ENCODE peak calls at places on chromosomes 11 and 22, in five cellular contexts. M is A549, S is K562, B is GM12878, U is IMR-90. I is an unnamed sample.
A peak's percentile ranks its signal among the peaks of the same experiment; 100 is the strongest.

GRCh38 chr11:44988981-44989635 is 38.4 kb upstream of the TP53I11 start:
- DNase-seq in M (no peak), S (no peak), B (no peak), U (no peak), I (no peak)

GRCh38 chr11:433641-434040 is 8.2 kb downstream of the ANO9 start:
- DNase-seq in M (no peak), S (no peak), B (no peak), U (no peak), I (peak; percentile 28)

GRCh38 chr11:107232451-107232850 is 214.2 kb upstream of the GUCY1A2 start:
- DNase-seq in M (no peak), S (no peak), B (no peak), U (no peak), I (no peak)

GRCh38 chr22:36765943-36766450 is 9.9 kb downstream of the IFT27 start:
- DNase-seq in M (no peak), S (no peak), B (no peak), U (peak; percentile 59), I (no peak)

GRCh38 chr11:40140560-40140959 is 1318.9 kb downstream of the LRRC4C start:
- DNase-seq in M (no peak), S (no peak), B (no peak), U (no peak), I (no peak)

GRCh38 chr22:42214625-42215415 is 55.6 kb downstream of the TCF20 start:
- DNase-seq in M (no peak), S (no peak), B (no peak), U (no peak), I (no peak)

GRCh38 chr11:87463486-87464102 is 425.9 kb downstream of the TMEM135 start:
- DNase-seq in M (peak; percentile 51), S (peak; percentile 32), B (no peak), U (peak; percentile 36), I (peak; percentile 5)

GRCh38 chr22:37077802-37078448 is 26.4 kb downstream of the KCTD17 start:
- DNase-seq in M (peak; percentile 42), S (peak; percentile 82), B (no peak), U (peak; percentile 37), I (peak; percentile 94)

GRCh38 chr11:85955531-85955930 is 100.3 kb downstream of the CCDC83 start:
- DNase-seq in M (no peak), S (no peak), B (no peak), U (peak; percentile 78), I (no peak)

GRCh38 chr11:32751381-32751780 is 43.1 kb downstream of the CCDC73 start:
- DNase-seq in M (no peak), S (no peak), B (no peak), U (no peak), I (no peak)

GRCh38 chr11:38305682-38306081 is 1707.6 kb upstream of the RAG2 start:
- DNase-seq in M (no peak), S (no peak), B (no peak), U (no peak), I (no peak)

GRCh38 chr22:36330655-36331305 is 57.0 kb downstream of the MYH9 start:
- DNase-seq in M (no peak), S (no peak), B (no peak), U (peak; percentile 63), I (no peak)

GRCh38 chr22:49825436-49825835 is 2.2 kb downstream of the BRD1 start:
- DNase-seq in M (no peak), S (no peak), B (no peak), U (peak; percentile 66), I (no peak)

GRCh38 chr22:23784215-23784732 is 2.5 kb upstream of the SMARCB1 start:
- DNase-seq in M (no peak), S (no peak), B (no peak), U (peak; percentile 41), I (no peak)

GRCh38 chr11:1157645-1158591 is at the start of gene MUC5AC:
- DNase-seq in M (peak; percentile 51), S (no peak), B (no peak), U (no peak), I (peak; percentile 30)

GRCh38 chr22:48340191-48340590 is 1487.5 kb downstream of the BRD1 start:
- DNase-seq in M (no peak), S (no peak), B (no peak), U (no peak), I (no peak)

GRCh38 chr22:48342016-48342415 is 1485.7 kb downstream of the BRD1 start:
- DNase-seq in M (no peak), S (no peak), B (no peak), U (no peak), I (no peak)

GRCh38 chr22:48338793-48339705 is 1488.6 kb downstream of the BRD1 start:
- DNase-seq in M (no peak), S (no peak), B (no peak), U (no peak), I (no peak)

GRCh38 chr22:48342732-48343131 is 1484.9 kb downstream of the BRD1 start:
- DNase-seq in M (no peak), S (no peak), B (no peak), U (no peak), I (no peak)

GRCh38 chr22:48340727-48341709 is 1486.7 kb downstream of the BRD1 start:
- DNase-seq in M (no peak), S (no peak), B (no peak), U (no peak), I (no peak)
- TF ChIP-seq RCOR1 in M (no peak), S (no peak), B (no peak), U (no peak), I (no peak)

DNA sequence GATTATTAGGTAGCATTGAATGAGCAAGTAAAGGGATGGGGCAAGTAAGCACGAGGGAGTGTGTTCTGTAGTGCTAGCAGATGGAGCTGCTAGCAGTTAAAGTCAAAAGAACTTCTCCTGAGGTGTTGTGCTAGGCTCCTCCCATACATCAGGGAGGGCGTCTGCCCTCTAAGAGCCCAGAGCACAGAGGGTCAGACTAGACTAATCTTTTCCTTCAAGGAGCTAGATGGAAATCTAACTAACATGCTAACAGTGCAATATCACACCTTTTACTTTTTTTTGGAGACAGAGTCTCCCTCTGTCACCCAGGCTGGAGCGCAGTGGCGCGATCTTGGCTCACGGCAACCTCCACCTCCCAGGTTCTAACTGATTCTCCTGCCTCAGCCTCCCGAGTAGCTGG is 3.2 kb upstream of the PLA2G6 start:
- DNase-seq in M (no peak), S (no peak), B (no peak), U (no peak), I (no peak)
- TF ChIP-seq RCOR1 in M (no peak), S (no peak), B (no peak), U (no peak), I (no peak)

GRCh38 chr11:29321293-29322132 is 695.3 kb downstream of the KCNA4 start:
- DNase-seq in M (peak; percentile 45), S (no peak), B (no peak), U (peak; percentile 94), I (no peak)
- TF ChIP-seq RCOR1 in M (no peak), S (no peak), B (no peak), U (no peak), I (no peak)

GRCh38 chr22:20822240-20822639 is 36.4 kb downstream of the PI4KA start:
- DNase-seq in M (no peak), S (no peak), B (no peak), U (no peak), I (no peak)

GRCh38 chr22:20816559-20816958 is 42.1 kb downstream of the PI4KA start:
- DNase-seq in M (no peak), S (no peak), B (no peak), U (no peak), I (no peak)

GRCh38 chr22:20823264-20823663 is 35.3 kb downstream of the PI4KA start:
- DNase-seq in M (no peak), S (no peak), B (no peak), U (no peak), I (no peak)

GRCh38 chr22:20818471-20818870 is 40.1 kb downstream of the PI4KA start:
- DNase-seq in M (no peak), S (no peak), B (no peak), U (no peak), I (no peak)

DNA sequence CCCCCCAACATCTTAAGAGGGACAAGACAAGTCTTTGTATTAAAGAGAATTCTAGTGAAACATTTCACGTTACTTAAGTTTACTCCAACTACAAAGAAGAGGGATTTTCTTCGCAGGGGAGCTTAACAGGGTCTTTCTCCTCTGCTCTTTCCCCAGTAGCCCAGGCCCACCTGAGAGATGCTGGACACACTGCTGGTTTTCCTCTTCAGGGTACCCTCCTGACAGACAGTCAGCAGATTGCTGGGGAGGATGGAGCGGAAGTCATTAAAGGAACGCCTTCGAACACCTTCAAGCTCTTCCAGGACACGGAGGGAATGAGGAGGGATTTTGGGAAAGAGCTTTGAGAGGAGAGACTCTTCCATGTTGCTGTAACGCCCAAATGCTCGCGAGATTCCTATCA is 39.1 kb downstream of the PI4KA start:
- DNase-seq in M (no peak), S (no peak), B (no peak), U (no peak), I (no peak)
- TF ChIP-seq RCOR1 in M (no peak), S (no peak), B (no peak), U (no peak), I (no peak)

GRCh38 chr11:76802151-76802550 is 19.0 kb downstream of the TSKU start:
- DNase-seq in M (no peak), S (no peak), B (no peak), U (no peak), I (no peak)

GRCh38 chr11:76802621-76803020 is 19.5 kb downstream of the TSKU start:
- DNase-seq in M (peak; percentile 15), S (no peak), B (no peak), U (no peak), I (no peak)

GRCh38 chr11:76800466-76801200 is 17.5 kb downstream of the TSKU start:
- DNase-seq in M (no peak), S (no peak), B (no peak), U (no peak), I (no peak)

GRCh38 chr11:76801736-76802135 is 18.6 kb downstream of the TSKU start:
- DNase-seq in M (no peak), S (no peak), B (no peak), U (peak; percentile 59), I (no peak)

DNA sequence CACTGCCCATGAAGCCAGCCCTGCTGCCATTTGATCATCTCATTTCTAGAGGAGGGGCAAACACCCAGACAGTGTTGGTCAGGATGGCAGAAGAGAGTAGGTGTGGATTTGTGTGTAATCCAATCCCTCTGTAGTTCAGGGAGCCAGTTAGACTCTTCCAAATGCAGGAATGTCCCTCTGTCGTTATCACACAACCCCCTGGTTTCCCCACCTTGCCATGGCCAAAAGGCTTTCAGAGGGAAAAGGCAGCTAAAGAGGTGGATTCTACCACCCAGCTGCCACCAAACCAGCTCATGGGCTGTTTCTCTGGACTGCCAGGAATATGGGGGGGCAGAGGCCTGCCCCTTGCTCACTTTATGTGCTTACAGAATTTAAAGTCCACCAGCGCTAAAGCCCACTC is 18.0 kb downstream of the TSKU start:
- DNase-seq in M (no peak), S (no peak), B (no peak), U (no peak), I (no peak)
- TF ChIP-seq RCOR1 in M (no peak), S (no peak), B (no peak), U (no peak), I (no peak)